ENCODE peak calls at places on chromosomes 5 and 9, in five cellular contexts. One of them, this sample, is unnamed.

GRCh38 chr9:136122425-136123383 is 4.0 kb upstream of the TMEM250 start:
- DNase-seq in PC-9: no peak
- DNase-seq in GM23248: peak; percentile 74
- DNase-seq in hepatocyte: peak; percentile 84
- DNase-seq in Karpas-422: peak; percentile 89
- DNase-seq in this sample: peak; percentile 93

GRCh38 chr9:74645007-74645639 is 148.0 kb downstream of the RORB start:
- DNase-seq in PC-9: no peak
- DNase-seq in GM23248: peak; percentile 24
- DNase-seq in hepatocyte: peak; percentile 44
- DNase-seq in Karpas-422: peak; percentile 79
- DNase-seq in this sample: peak; percentile 32

GRCh38 chr9:36551129-36551528 is 21.6 kb upstream of the MELK start:
- DNase-seq in hepatocyte: no peak
- DNase-seq in GM23248: peak; percentile 50
- DNase-seq in Karpas-422: peak; percentile 36
- DNase-seq in PC-9: peak; percentile 35
- DNase-seq in this sample: no peak

GRCh38 chr5:174424219-174425053 is 299.9 kb upstream of the MSX2 start:
- DNase-seq in hepatocyte: no peak
- DNase-seq in Karpas-422: no peak
- DNase-seq in GM23248: peak; percentile 17
- DNase-seq in PC-9: no peak
- DNase-seq in this sample: peak; percentile 43

GRCh38 chr5:134006119-134006514 is 1.3 kb upstream of the VDAC1 start:
- DNase-seq in PC-9: no peak
- DNase-seq in Karpas-422: no peak
- DNase-seq in GM23248: no peak
- DNase-seq in hepatocyte: no peak
- DNase-seq in this sample: no peak

GRCh38 chr5:100595152-100595811 is 60.1 kb downstream of the FAM174A start:
- DNase-seq in PC-9: no peak
- DNase-seq in GM23248: peak; percentile 97
- DNase-seq in Karpas-422: no peak
- DNase-seq in hepatocyte: peak; percentile 72
- DNase-seq in this sample: peak; percentile 1

GRCh38 chr9:87569008-87569908 is 71.6 kb downstream of the DAPK1 start:
- DNase-seq in Karpas-422: no peak
- DNase-seq in PC-9: no peak
- DNase-seq in GM23248: no peak
- DNase-seq in hepatocyte: peak; percentile 76
- DNase-seq in this sample: peak; percentile 82

GRCh38 chr5:32329395-32329834 is 16.7 kb upstream of the MTMR12 start:
- DNase-seq in PC-9: peak; percentile 60
- DNase-seq in GM23248: peak; percentile 81
- DNase-seq in hepatocyte: peak; percentile 71
- DNase-seq in Karpas-422: peak; percentile 88
- DNase-seq in this sample: peak; percentile 72

GRCh38 chr5:88686743-88687142 is 196.2 kb downstream of the MEF2C start:
- DNase-seq in Karpas-422: no peak
- DNase-seq in PC-9: no peak
- DNase-seq in hepatocyte: no peak
- DNase-seq in GM23248: no peak
- DNase-seq in this sample: no peak

GRCh38 chr5:16889203-16889971 is 46.7 kb downstream of the MYO10 start:
- DNase-seq in Karpas-422: no peak
- DNase-seq in hepatocyte: no peak
- DNase-seq in GM23248: peak; percentile 40
- DNase-seq in PC-9: peak; percentile 90
- DNase-seq in this sample: no peak

GRCh38 chr5:89697581-89697980 is 712.0 kb downstream of the CETN3 start:
- DNase-seq in PC-9: no peak
- DNase-seq in hepatocyte: no peak
- DNase-seq in Karpas-422: no peak
- DNase-seq in GM23248: no peak
- DNase-seq in this sample: no peak

GRCh38 chr9:117156771-117157535 is 257.9 kb downstream of the ASTN2 start:
- DNase-seq in PC-9: no peak
- DNase-seq in hepatocyte: no peak
- DNase-seq in GM23248: no peak
- DNase-seq in Karpas-422: no peak
- DNase-seq in this sample: no peak

GRCh38 chr5:130141689-130142320 is 237.5 kb downstream of the CHSY3 start:
- DNase-seq in hepatocyte: peak; percentile 70
- DNase-seq in GM23248: peak; percentile 55
- DNase-seq in PC-9: no peak
- DNase-seq in Karpas-422: peak; percentile 72
- DNase-seq in this sample: peak; percentile 0

DNA sequence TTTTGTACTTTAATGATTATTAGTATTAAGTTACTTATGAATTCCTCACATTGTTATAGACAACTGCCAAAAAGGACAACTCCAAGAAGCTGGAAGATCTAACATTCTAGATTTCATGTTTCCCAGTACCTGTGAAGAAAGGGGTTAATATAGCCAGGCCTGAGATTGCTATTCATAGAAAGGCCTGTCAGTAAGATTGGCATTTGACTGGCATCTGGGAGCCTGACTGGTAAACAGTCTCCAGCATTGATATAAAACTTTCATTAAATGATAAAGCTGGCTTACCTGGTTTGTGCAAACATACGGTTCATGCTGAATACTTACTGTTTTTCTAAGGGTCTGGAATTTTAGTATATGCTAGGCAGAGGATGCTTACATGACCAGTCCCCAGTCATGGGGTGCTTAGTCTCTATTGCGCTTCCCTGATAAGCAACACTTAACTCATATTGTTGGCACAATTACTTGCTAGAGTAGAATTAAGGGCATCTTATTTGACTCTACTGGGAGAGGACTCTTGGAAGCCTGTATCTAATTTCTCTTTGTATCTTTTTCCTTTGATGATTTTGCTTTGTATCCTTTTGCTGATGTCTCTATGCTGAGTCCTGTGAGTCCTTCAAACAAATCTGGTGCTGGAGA is 340.4 kb upstream of the SEMA6A start:
- DNase-seq in Karpas-422: no peak
- DNase-seq in PC-9: no peak
- DNase-seq in GM23248: no peak
- DNase-seq in hepatocyte: no peak
- DNase-seq in this sample: no peak
- H3K9me2 ChIP-seq in Karpas-422: no peaks in the 10 kb centered on the region
- H3K9me2 ChIP-seq in PC-9: no peaks in the 10 kb centered on the region
- H3K9me2 ChIP-seq in GM23248: no peaks in the 10 kb centered on the region
- H3K9me2 ChIP-seq in hepatocyte: no peaks in the 10 kb centered on the region
- H3K9me2 ChIP-seq in this sample: no peaks in the 10 kb centered on the region

GRCh38 chr9:82890865-82891264 is 172.1 kb downstream of the RASEF start:
- DNase-seq in PC-9: no peak
- DNase-seq in Karpas-422: no peak
- DNase-seq in hepatocyte: no peak
- DNase-seq in GM23248: no peak
- DNase-seq in this sample: no peak

GRCh38 chr9:82890401-82890800 is 172.5 kb downstream of the RASEF start:
- DNase-seq in Karpas-422: no peak
- DNase-seq in hepatocyte: no peak
- DNase-seq in PC-9: no peak
- DNase-seq in GM23248: no peak
- DNase-seq in this sample: no peak

GRCh38 chr9:82891321-82891720 is 171.6 kb downstream of the RASEF start:
- DNase-seq in hepatocyte: no peak
- DNase-seq in PC-9: no peak
- DNase-seq in GM23248: no peak
- DNase-seq in Karpas-422: no peak
- DNase-seq in this sample: no peak

GRCh38 chr9:82894961-82895902 is 167.7 kb downstream of the RASEF start:
- DNase-seq in GM23248: no peak
- DNase-seq in Karpas-422: no peak
- DNase-seq in PC-9: no peak
- DNase-seq in hepatocyte: peak; percentile 26
- DNase-seq in this sample: peak; percentile 41
- H3K9me2 ChIP-seq in GM23248: no peaks in the 10 kb centered on the region
- H3K9me2 ChIP-seq in Karpas-422: no peaks in the 10 kb centered on the region
- H3K9me2 ChIP-seq in PC-9: no peaks in the 10 kb centered on the region
- H3K9me2 ChIP-seq in hepatocyte: no peaks in the 10 kb centered on the region
- H3K9me2 ChIP-seq in this sample: no peaks in the 10 kb centered on the region

GRCh38 chr9:82893549-82893948 is 169.4 kb downstream of the RASEF start:
- DNase-seq in Karpas-422: no peak
- DNase-seq in hepatocyte: no peak
- DNase-seq in PC-9: no peak
- DNase-seq in GM23248: no peak
- DNase-seq in this sample: no peak
- H3K9me2 ChIP-seq in Karpas-422: no peaks in the 10 kb centered on the region
- H3K9me2 ChIP-seq in hepatocyte: no peaks in the 10 kb centered on the region
- H3K9me2 ChIP-seq in PC-9: no peaks in the 10 kb centered on the region
- H3K9me2 ChIP-seq in GM23248: no peaks in the 10 kb centered on the region
- H3K9me2 ChIP-seq in this sample: no peaks in the 10 kb centered on the region

GRCh38 chr5:56761486-56761885 is 53.9 kb upstream of the MAP3K1 start:
- DNase-seq in GM23248: no peak
- DNase-seq in Karpas-422: no peak
- DNase-seq in hepatocyte: no peak
- DNase-seq in PC-9: no peak
- DNase-seq in this sample: no peak
- H3K9me2 ChIP-seq in GM23248: no peaks in the 10 kb centered on the region
- H3K9me2 ChIP-seq in Karpas-422: no peaks in the 10 kb centered on the region
- H3K9me2 ChIP-seq in hepatocyte: no peaks in the 10 kb centered on the region
- H3K9me2 ChIP-seq in PC-9: no peaks in the 10 kb centered on the region
- H3K9me2 ChIP-seq in this sample: no peaks in the 10 kb centered on the region

GRCh38 chr5:96566775-96567174 is 95.4 kb upstream of the CAST start:
- DNase-seq in hepatocyte: no peak
- DNase-seq in PC-9: no peak
- DNase-seq in Karpas-422: no peak
- DNase-seq in GM23248: no peak
- DNase-seq in this sample: no peak
- H3K9me2 ChIP-seq in hepatocyte: no peaks in the 10 kb centered on the region
- H3K9me2 ChIP-seq in PC-9: no peaks in the 10 kb centered on the region
- H3K9me2 ChIP-seq in Karpas-422: no peaks in the 10 kb centered on the region
- H3K9me2 ChIP-seq in GM23248: no peaks in the 10 kb centered on the region
- H3K9me2 ChIP-seq in this sample: no peaks in the 10 kb centered on the region

GRCh38 chr5:153513171-153513570 is 22.7 kb downstream of the GRIA1 start:
- DNase-seq in hepatocyte: no peak
- DNase-seq in Karpas-422: no peak
- DNase-seq in GM23248: peak; percentile 40
- DNase-seq in PC-9: no peak
- DNase-seq in this sample: no peak
- H3K9me2 ChIP-seq in hepatocyte: no peaks in the 10 kb centered on the region
- H3K9me2 ChIP-seq in Karpas-422: no peaks in the 10 kb centered on the region
- H3K9me2 ChIP-seq in GM23248: no peaks in the 10 kb centered on the region
- H3K9me2 ChIP-seq in PC-9: no peaks in the 10 kb centered on the region
- H3K9me2 ChIP-seq in this sample: no peaks in the 10 kb centered on the region

DNA sequence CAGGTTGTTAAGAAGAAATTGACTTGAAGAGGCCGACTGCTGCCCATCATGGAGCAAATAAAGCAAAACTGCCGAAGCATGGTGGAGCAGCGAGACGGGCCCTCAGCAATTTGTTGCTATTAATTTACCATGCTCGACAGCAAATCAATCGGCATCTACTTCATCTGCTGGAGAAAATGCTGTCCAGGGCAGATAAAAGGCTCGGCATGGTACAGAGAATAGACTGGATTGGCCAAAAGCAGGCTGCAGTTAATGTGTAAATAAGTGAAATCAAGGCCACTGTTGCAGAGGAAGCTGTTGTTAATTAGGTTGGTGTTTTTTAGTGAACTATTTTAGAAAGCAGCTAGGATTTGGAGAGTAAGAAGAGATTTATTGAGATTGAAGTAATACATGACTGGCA is 8.3 kb downstream of the TLE4 start:
- DNase-seq in hepatocyte: no peak
- DNase-seq in Karpas-422: no peak
- DNase-seq in PC-9: no peak
- DNase-seq in GM23248: no peak
- DNase-seq in this sample: no peak
- H3K9me2 ChIP-seq in hepatocyte: no peaks in the 10 kb centered on the region
- H3K9me2 ChIP-seq in Karpas-422: no peaks in the 10 kb centered on the region
- H3K9me2 ChIP-seq in PC-9: no peaks in the 10 kb centered on the region
- H3K9me2 ChIP-seq in GM23248: no peaks in the 10 kb centered on the region
- H3K9me2 ChIP-seq in this sample: no peaks in the 10 kb centered on the region

GRCh38 chr5:1404062-1404461 is 41.2 kb downstream of the SLC6A3 start:
- DNase-seq in PC-9: no peak
- DNase-seq in hepatocyte: no peak
- DNase-seq in Karpas-422: no peak
- DNase-seq in GM23248: no peak
- DNase-seq in this sample: no peak

GRCh38 chr5:1402611-1403255 is 42.5 kb downstream of the SLC6A3 start:
- DNase-seq in PC-9: no peak
- DNase-seq in Karpas-422: no peak
- DNase-seq in hepatocyte: no peak
- DNase-seq in GM23248: no peak
- DNase-seq in this sample: no peak

GRCh38 chr5:1405121-1405520 is 40.1 kb downstream of the SLC6A3 start:
- DNase-seq in hepatocyte: no peak
- DNase-seq in Karpas-422: no peak
- DNase-seq in PC-9: no peak
- DNase-seq in GM23248: no peak
- DNase-seq in this sample: no peak

GRCh38 chr5:1406681-1407640 is 38.3 kb downstream of the SLC6A3 start:
- DNase-seq in hepatocyte: no peak
- DNase-seq in PC-9: no peak
- DNase-seq in Karpas-422: no peak
- DNase-seq in GM23248: no peak
- DNase-seq in this sample: no peak

GRCh38 chr5:1405539-1406530 is 39.4 kb downstream of the SLC6A3 start:
- DNase-seq in PC-9: no peak
- DNase-seq in GM23248: no peak
- DNase-seq in Karpas-422: no peak
- DNase-seq in hepatocyte: no peak
- DNase-seq in this sample: no peak
- H3K9me2 ChIP-seq in PC-9: no peaks in the 10 kb centered on the region
- H3K9me2 ChIP-seq in GM23248: no peaks in the 10 kb centered on the region
- H3K9me2 ChIP-seq in Karpas-422: no peaks in the 10 kb centered on the region
- H3K9me2 ChIP-seq in hepatocyte: no peaks in the 10 kb centered on the region
- H3K9me2 ChIP-seq in this sample: no peaks in the 10 kb centered on the region